ENCODE peak calls at places on chromosomes 4 and X, in ten cellular contexts. M is GM12865; O is A549; B is brain microvascular endothelial cell; J is AG09309; E is AG04450; L is CD4-positive, alpha-beta T cell; R is PC-9; K is astrocyte of the spinal cord; I is endothelial cell. H is an unnamed sample.

GRCh38 chr4:72418458-72418857 is 150.6 kb downstream of the ADAMTS3 start:
- DNase-seq in M (no peak), O (no peak), B (peak), J (peak), E (peak), L (no peak), R (no peak), K (peak), I (no peak), H (no peak)

GRCh38 chr4:169115144-169115896 is 105.3 kb upstream of the CBR4 start:
- DNase-seq in M (no peak), O (no peak), B (no peak), J (no peak), E (no peak), L (no peak), R (no peak), K (no peak), I (no peak), H (no peak)

GRCh38 chr4:156594619-156595018 is 377.0 kb downstream of the PDGFC start:
- DNase-seq in M (no peak), O (no peak), B (peak), J (no peak), E (no peak), L (no peak), R (no peak), K (no peak), I (no peak), H (no peak)

GRCh38 chr4:125985856-125986255 is 671.1 kb downstream of the FAT4 start:
- DNase-seq in M (peak), O (no peak), B (no peak), J (no peak), E (no peak), L (no peak), R (peak), K (no peak), I (no peak), H (no peak)

GRCh38 chr4:130233377-130234047 is 1137.6 kb downstream of the C4orf33 start:
- DNase-seq in M (peak), O (no peak), B (no peak), J (no peak), E (no peak), L (no peak), R (no peak), K (peak), I (no peak), H (no peak)

GRCh38 chrX:10447577-10448214 is 172.7 kb downstream of the MID1 start:
- DNase-seq in M (no peak), O (no peak), B (peak), J (peak), E (no peak), L (no peak), R (peak), K (peak), I (no peak), H (no peak)

GRCh38 chr4:81472249-81473085 is 760 bp upstream of the RASGEF1B start:
- DNase-seq in M (peak), O (peak), B (peak), J (no peak), E (no peak), L (no peak), R (peak), K (peak), I (peak), H (peak)

GRCh38 chr4:74777531-74777930 is 16.8 kb downstream of the BTC start:
- DNase-seq in M (no peak), O (no peak), B (no peak), J (no peak), E (no peak), L (no peak), R (no peak), K (no peak), I (no peak), H (no peak)

GRCh38 chr4:56728512-56728911 is 47.4 kb upstream of the HOPX start:
- DNase-seq in M (no peak), O (no peak), B (peak), J (peak), E (peak), L (no peak), R (no peak), K (peak), I (no peak), H (no peak)

GRCh38 chr4:27289704-27290103 is 429.1 kb downstream of the STIM2 start:
- DNase-seq in M (no peak), O (no peak), B (no peak), J (no peak), E (no peak), L (no peak), R (no peak), K (no peak), I (no peak), H (no peak)

GRCh38 chr4:186651624-186652023 is 72.0 kb downstream of the FAT1 start:
- DNase-seq in M (no peak), O (peak), B (peak), J (no peak), E (no peak), L (no peak), R (no peak), K (peak), I (no peak), H (no peak)

GRCh38 chr4:38371391-38371851 is 292.6 kb upstream of the KLF3 start:
- DNase-seq in M (no peak), O (no peak), B (peak), J (peak), E (no peak), L (no peak), R (no peak), K (peak), I (no peak), H (no peak)

GRCh38 chr4:54100607-54101189 is 735 bp downstream of the GSX2 start:
- DNase-seq in M (no peak), O (no peak), B (no peak), J (no peak), E (no peak), L (peak), R (no peak), K (no peak), I (no peak), H (no peak)

GRCh38 chrX:16796298-16796697 is 10.0 kb downstream of the TXLNG start:
- DNase-seq in M (no peak), O (no peak), B (no peak), J (no peak), E (no peak), L (no peak), R (no peak), K (no peak), I (no peak), H (no peak)

GRCh38 chrX:152601848-152602616 is 35.7 kb upstream of the GABRQ start:
- DNase-seq in M (peak), O (no peak), B (peak), J (no peak), E (no peak), L (no peak), R (no peak), K (peak), I (peak), H (no peak)

GRCh38 chrX:120029354-120029753 is 48.1 kb downstream of the RHOXF2B start:
- DNase-seq in M (no peak), O (no peak), B (no peak), J (no peak), E (no peak), L (no peak), R (no peak), K (no peak), I (no peak), H (no peak)

GRCh38 chr4:108793413-108793812 is 30.6 kb upstream of the ETNPPL start:
- DNase-seq in M (no peak), O (no peak), B (no peak), J (no peak), E (no peak), L (no peak), R (no peak), K (no peak), I (no peak), H (no peak)

GRCh38 chr4:123994917-123995316 is 598.3 kb downstream of the SPRY1 start:
- DNase-seq in M (no peak), O (no peak), B (no peak), J (no peak), E (no peak), L (no peak), R (no peak), K (no peak), I (no peak), H (no peak)

GRCh38 chr4:123997736-123998449 is 601.3 kb downstream of the SPRY1 start:
- DNase-seq in M (no peak), O (no peak), B (no peak), J (no peak), E (no peak), L (no peak), R (no peak), K (no peak), I (no peak), H (no peak)

GRCh38 chr4:123995939-123996338 is 599.3 kb downstream of the SPRY1 start:
- DNase-seq in M (no peak), O (no peak), B (peak), J (peak), E (peak), L (no peak), R (no peak), K (peak), I (no peak), H (no peak)

GRCh38 chr4:124000233-124000632 is 603.6 kb downstream of the SPRY1 start:
- DNase-seq in M (no peak), O (no peak), B (no peak), J (no peak), E (no peak), L (no peak), R (no peak), K (no peak), I (no peak), H (no peak)

GRCh38 chr4:123997116-123997515 is 600.5 kb downstream of the SPRY1 start:
- DNase-seq in M (no peak), O (no peak), B (peak), J (no peak), E (no peak), L (no peak), R (peak), K (peak), I (no peak), H (no peak)
- TF ChIP-seq CTCF in M (no peak), O (no peak), B (peak), J (peak), E (no peak), L (no peak), R (peak), K (peak), I (no peak), H (no peak)

DNA sequence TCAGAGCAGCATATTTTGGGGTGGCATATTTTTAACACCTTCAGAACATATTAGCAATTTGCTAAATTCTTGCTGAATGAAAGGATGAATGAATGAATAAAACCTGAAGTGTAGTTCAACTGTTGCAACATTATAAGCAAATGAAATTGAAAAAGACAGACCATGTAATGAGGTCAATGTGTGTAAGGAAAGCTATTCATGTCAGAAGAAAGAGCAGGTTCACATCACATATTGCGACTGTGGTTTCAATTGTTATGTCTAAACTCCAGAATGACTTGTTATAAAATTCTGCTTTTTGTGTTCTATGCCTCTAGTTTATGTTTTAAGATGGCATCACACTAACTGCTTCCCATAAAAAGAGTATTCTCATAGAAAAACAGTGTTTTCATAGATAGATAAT is 32.9 kb upstream of the DSPP start:
- DNase-seq in M (no peak), O (no peak), B (no peak), J (no peak), E (no peak), L (no peak), R (no peak), K (no peak), I (no peak), H (no peak)
- TF ChIP-seq CTCF in M (no peak), O (no peak), B (no peak), J (no peak), E (no peak), L (no peak), R (no peak), K (no peak), I (no peak), H (no peak)

GRCh38 chr4:95362906-95363578 is 185.7 kb downstream of the UNC5C start:
- DNase-seq in M (peak), O (no peak), B (peak), J (no peak), E (no peak), L (no peak), R (no peak), K (peak), I (peak), H (no peak)
- TF ChIP-seq CTCF in M (peak), O (no peak), B (no peak), J (no peak), E (peak), L (no peak), R (no peak), K (peak), I (peak), H (no peak)

DNA sequence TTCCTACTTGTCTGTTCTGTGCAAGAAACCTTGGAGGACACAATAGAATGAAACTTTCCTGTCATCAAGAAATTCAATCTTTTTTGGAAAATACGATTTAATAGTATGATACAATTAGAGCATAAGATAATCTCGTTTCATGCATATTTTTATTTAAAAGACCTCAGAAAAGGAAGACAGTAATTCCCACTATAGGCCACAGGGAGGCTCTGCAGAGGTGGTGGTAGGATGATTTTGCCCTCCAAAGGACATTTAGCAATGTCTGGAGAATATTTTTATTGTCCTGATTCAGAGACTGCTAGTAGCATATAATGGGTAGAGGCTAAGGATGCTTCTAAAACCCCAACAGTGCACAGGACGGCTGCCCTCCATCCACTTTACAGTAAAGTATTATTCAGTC is 68.7 kb downstream of the PAK3 start:
- DNase-seq in M (no peak), O (no peak), B (no peak), J (no peak), E (no peak), L (no peak), R (no peak), K (no peak), I (peak), H (no peak)
- TF ChIP-seq CTCF in M (no peak), O (peak), B (peak), J (peak), E (no peak), L (no peak), R (peak), K (peak), I (no peak), H (peak)

GRCh38 chr4:110344165-110344564 is 131.8 kb upstream of the ENPEP start:
- DNase-seq in M (peak), O (peak), B (peak), J (no peak), E (no peak), L (no peak), R (no peak), K (peak), I (peak), H (no peak)
- TF ChIP-seq CTCF in M (peak), O (no peak), B (peak), J (no peak), E (peak), L (no peak), R (peak), K (peak), I (no peak), H (no peak)

GRCh38 chrX:19555236-19555635 is 39.9 kb upstream of the MAP3K15 start:
- DNase-seq in M (no peak), O (no peak), B (no peak), J (no peak), E (no peak), L (no peak), R (no peak), K (no peak), I (no peak), H (no peak)
- TF ChIP-seq CTCF in M (no peak), O (no peak), B (no peak), J (no peak), E (no peak), L (no peak), R (no peak), K (no peak), I (no peak), H (no peak)